ENCODE peak calls at places on chromosomes 16 and 17, in four cellular contexts. D, M, Z and Y are unnamed samples.

GRCh38 chr16:31568577-31569359 is 41.1 kb downstream of the AHSP start:
- DNase-seq in D (no peak), M (no peak), Z (no peak), Y (no peak)

GRCh38 chr16:68297908-68298307 is 12.8 kb downstream of the SLC7A6OS start:
- DNase-seq in D (no peak), M (no peak), Z (no peak), Y (peak)

GRCh38 chr16:58515871-58516767 is 802 bp downstream of the SETD6 start:
- DNase-seq in D (no peak), M (no peak), Z (no peak), Y (peak)

GRCh38 chr16:86734559-86735480 is 156.5 kb downstream of the FOXL1 start:
- DNase-seq in D (no peak), M (no peak), Z (no peak), Y (no peak)

GRCh38 chr17:44222112-44222869 is 2.8 kb upstream of the UBTF start:
- DNase-seq in D (peak), M (peak), Z (peak), Y (peak)

GRCh38 chr17:77779711-77780539 is 178.6 kb upstream of the TNRC6C start:
- DNase-seq in D (no peak), M (peak), Z (no peak), Y (no peak)

GRCh38 chr16:3062553-3062952 is 2.9 kb upstream of the IL32 start:
- DNase-seq in D (no peak), M (no peak), Z (no peak), Y (no peak)

GRCh38 chr17:19019041-19019941 is 14.7 kb upstream of the FAM83G start:
- DNase-seq in D (no peak), M (no peak), Z (peak), Y (peak)

GRCh38 chr16:12120331-12120981 is 143.9 kb downstream of the SNX29 start:
- DNase-seq in D (no peak), M (no peak), Z (no peak), Y (peak)